ENCODE peak calls at places on chromosome 3, in four cellular contexts. One of them, this sample, is unnamed.

GRCh38 chr3:182018361-182018760 is 306.6 kb downstream of the SOX2 start:
- DNase-seq in heart right ventricle: no peak
- DNase-seq in GM10248: no peak
- DNase-seq in cardiac muscle cell: no peak
- DNase-seq in this sample: no peak

GRCh38 chr3:187685948-187686347 is 15.8 kb upstream of the SST start:
- DNase-seq in heart right ventricle: no peak
- DNase-seq in GM10248: no peak
- DNase-seq in cardiac muscle cell: no peak
- DNase-seq in this sample: no peak

GRCh38 chr3:154616298-154616697 is 186.3 kb upstream of the GPR149 start:
- DNase-seq in heart right ventricle: no peak
- DNase-seq in GM10248: no peak
- DNase-seq in cardiac muscle cell: no peak
- DNase-seq in this sample: no peak

GRCh38 chr3:27105904-27106303 is 263.3 kb downstream of the NEK10 start:
- DNase-seq in heart right ventricle: no peak
- DNase-seq in GM10248: no peak
- DNase-seq in cardiac muscle cell: no peak
- DNase-seq in this sample: no peak

GRCh38 chr3:133815386-133815785 is 9.8 kb downstream of the SRPRB start:
- DNase-seq in heart right ventricle: no peak
- DNase-seq in GM10248: no peak
- DNase-seq in cardiac muscle cell: no peak
- DNase-seq in this sample: no peak

GRCh38 chr3:64475037-64475436 is 212.8 kb downstream of the ADAMTS9 start:
- DNase-seq in heart right ventricle: no peak
- DNase-seq in GM10248: no peak
- DNase-seq in cardiac muscle cell: no peak
- DNase-seq in this sample: no peak

GRCh38 chr3:135918600-135918999 is 46.9 kb upstream of the PPP2R3A start:
- DNase-seq in heart right ventricle: no peak
- DNase-seq in GM10248: no peak
- DNase-seq in cardiac muscle cell: peak
- DNase-seq in this sample: no peak

GRCh38 chr3:127420355-127420655 is 132.5 kb upstream of the PRR20G start:
- DNase-seq in heart right ventricle: no peak
- DNase-seq in GM10248: no peak
- DNase-seq in cardiac muscle cell: no peak
- DNase-seq in this sample: no peak

GRCh38 chr3:137845161-137845560 is 81.0 kb downstream of the SOX14 start:
- DNase-seq in heart right ventricle: no peak
- DNase-seq in GM10248: no peak
- DNase-seq in cardiac muscle cell: no peak
- DNase-seq in this sample: no peak

GRCh38 chr3:45153658-45154437 is 7.7 kb upstream of the CDCP1 start:
- DNase-seq in heart right ventricle: no peak
- DNase-seq in GM10248: no peak
- DNase-seq in cardiac muscle cell: peak
- DNase-seq in this sample: no peak

GRCh38 chr3:11913316-11913715 is 66.6 kb upstream of the TAMM41 start:
- DNase-seq in heart right ventricle: no peak
- DNase-seq in GM10248: no peak
- DNase-seq in cardiac muscle cell: no peak
- DNase-seq in this sample: no peak

GRCh38 chr3:127754411-127755304 is 67.7 kb downstream of the MGLL start:
- DNase-seq in heart right ventricle: no peak
- DNase-seq in GM10248: peak
- DNase-seq in cardiac muscle cell: no peak
- DNase-seq in this sample: peak

GRCh38 chr3:38168151-38168987 is 3.0 kb downstream of the OXSR1 start:
- DNase-seq in heart right ventricle: no peak
- DNase-seq in GM10248: no peak
- DNase-seq in cardiac muscle cell: peak
- DNase-seq in this sample: no peak

GRCh38 chr3:144636833-144637232 is 665.2 kb downstream of the DIPK2A start:
- DNase-seq in heart right ventricle: no peak
- DNase-seq in GM10248: no peak
- DNase-seq in cardiac muscle cell: peak
- DNase-seq in this sample: no peak

GRCh38 chr3:54659347-54659746 is 268.5 kb downstream of the LRTM1 start:
- DNase-seq in heart right ventricle: no peak
- DNase-seq in GM10248: no peak
- DNase-seq in cardiac muscle cell: no peak
- DNase-seq in this sample: no peak

GRCh38 chr3:41370307-41370706 is 171.0 kb downstream of the CTNNB1 start:
- DNase-seq in heart right ventricle: no peak
- DNase-seq in GM10248: no peak
- DNase-seq in cardiac muscle cell: no peak
- DNase-seq in this sample: no peak

GRCh38 chr3:138180375-138181029 is 5.8 kb upstream of the DBR1 start:
- DNase-seq in heart right ventricle: no peak
- DNase-seq in GM10248: peak
- DNase-seq in cardiac muscle cell: peak
- DNase-seq in this sample: peak

GRCh38 chr3:43865376-43865775 is 174.6 kb downstream of the ABHD5 start:
- DNase-seq in heart right ventricle: no peak
- DNase-seq in GM10248: no peak
- DNase-seq in cardiac muscle cell: no peak
- DNase-seq in this sample: no peak

GRCh38 chr3:127566801-127567200 is 23.7 kb downstream of the TPRA1 start:
- DNase-seq in heart right ventricle: no peak
- DNase-seq in GM10248: no peak
- DNase-seq in cardiac muscle cell: no peak
- DNase-seq in this sample: no peak

GRCh38 chr3:61668317-61668864 is 107.0 kb downstream of the PTPRG start:
- DNase-seq in heart right ventricle: no peak
- DNase-seq in GM10248: peak
- DNase-seq in cardiac muscle cell: no peak
- DNase-seq in this sample: peak

GRCh38 chr3:32586361-32586760 is 15.7 kb upstream of the DYNC1LI1 start:
- DNase-seq in heart right ventricle: no peak
- DNase-seq in GM10248: no peak
- DNase-seq in cardiac muscle cell: no peak
- DNase-seq in this sample: no peak

GRCh38 chr3:5231536-5231935 is 44.0 kb downstream of the EDEM1 start:
- DNase-seq in heart right ventricle: no peak
- DNase-seq in GM10248: no peak
- DNase-seq in cardiac muscle cell: no peak
- DNase-seq in this sample: no peak

GRCh38 chr3:69558912-69559311 is 173.0 kb upstream of the FRMD4B start:
- DNase-seq in heart right ventricle: peak
- DNase-seq in GM10248: no peak
- DNase-seq in cardiac muscle cell: peak
- DNase-seq in this sample: no peak

GRCh38 chr3:33318709-33319380 is 41.6 kb downstream of the FBXL2 start:
- DNase-seq in heart right ventricle: no peak
- DNase-seq in GM10248: no peak
- DNase-seq in cardiac muscle cell: no peak
- DNase-seq in this sample: no peak

GRCh38 chr3:117887031-117887430 is 1147.6 kb downstream of the IGSF11 start:
- DNase-seq in heart right ventricle: no peak
- DNase-seq in GM10248: no peak
- DNase-seq in cardiac muscle cell: no peak
- DNase-seq in this sample: no peak

GRCh38 chr3:126358816-126359181 is 1.6 kb upstream of the KLF15 start:
- DNase-seq in heart right ventricle: no peak
- DNase-seq in GM10248: no peak
- DNase-seq in cardiac muscle cell: no peak
- DNase-seq in this sample: no peak

GRCh38 chr3:73530030-73530411 is 94.7 kb downstream of the PDZRN3 start:
- DNase-seq in heart right ventricle: no peak
- DNase-seq in GM10248: no peak
- DNase-seq in cardiac muscle cell: peak
- DNase-seq in this sample: no peak

GRCh38 chr3:33886015-33886414 is 87.6 kb downstream of the PDCD6IP start:
- DNase-seq in heart right ventricle: no peak
- DNase-seq in GM10248: no peak
- DNase-seq in cardiac muscle cell: no peak
- DNase-seq in this sample: no peak

GRCh38 chr3:177035678-177036077 is 161.6 kb downstream of the TBL1XR1 start:
- DNase-seq in heart right ventricle: no peak
- DNase-seq in GM10248: no peak
- DNase-seq in cardiac muscle cell: no peak
- DNase-seq in this sample: no peak

GRCh38 chr3:56110886-56111285 is 357.4 kb downstream of the ERC2 start:
- DNase-seq in heart right ventricle: no peak
- DNase-seq in GM10248: no peak
- DNase-seq in cardiac muscle cell: no peak
- DNase-seq in this sample: no peak

GRCh38 chr3:15287565-15288330 is 44.6 kb downstream of the SH3BP5 start:
- DNase-seq in heart right ventricle: peak
- DNase-seq in GM10248: no peak
- DNase-seq in cardiac muscle cell: peak
- DNase-seq in this sample: no peak

GRCh38 chr3:114380233-114380645 is 86.4 kb downstream of the TIGIT start:
- DNase-seq in heart right ventricle: peak
- DNase-seq in GM10248: no peak
- DNase-seq in cardiac muscle cell: peak
- DNase-seq in this sample: no peak

GRCh38 chr3:141644931-141645330 is 93.2 kb upstream of the RNF7 start:
- DNase-seq in heart right ventricle: peak
- DNase-seq in GM10248: peak
- DNase-seq in cardiac muscle cell: peak
- DNase-seq in this sample: peak

DNA sequence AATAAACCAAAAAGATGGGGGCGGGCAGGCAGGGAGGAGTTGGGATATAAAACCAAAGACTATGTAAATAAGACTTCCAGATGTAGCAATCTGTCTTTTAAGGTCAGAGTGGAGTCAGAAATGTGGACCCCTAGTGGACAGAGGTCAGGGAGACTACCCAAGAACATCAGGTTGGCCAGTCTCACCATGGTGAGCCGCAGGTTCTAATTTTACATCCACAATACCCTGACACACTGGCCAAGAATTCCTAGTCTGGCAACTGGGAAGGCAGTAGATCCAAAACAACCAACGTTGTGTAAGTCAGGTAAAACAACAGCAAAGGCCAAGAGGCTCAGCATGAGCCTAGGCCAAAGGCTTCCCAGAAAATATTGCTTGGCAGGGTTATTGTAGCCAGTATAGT is 203.4 kb downstream of the FOXP1 start:
- DNase-seq in heart right ventricle: peak
- DNase-seq in GM10248: no peak
- DNase-seq in cardiac muscle cell: no peak
- DNase-seq in this sample: no peak
- TF ChIP-seq CTCF in heart right ventricle: peak
- TF ChIP-seq CTCF in GM10248: no peak
- TF ChIP-seq CTCF in cardiac muscle cell: no peak
- TF ChIP-seq CTCF in this sample: no peak

DNA sequence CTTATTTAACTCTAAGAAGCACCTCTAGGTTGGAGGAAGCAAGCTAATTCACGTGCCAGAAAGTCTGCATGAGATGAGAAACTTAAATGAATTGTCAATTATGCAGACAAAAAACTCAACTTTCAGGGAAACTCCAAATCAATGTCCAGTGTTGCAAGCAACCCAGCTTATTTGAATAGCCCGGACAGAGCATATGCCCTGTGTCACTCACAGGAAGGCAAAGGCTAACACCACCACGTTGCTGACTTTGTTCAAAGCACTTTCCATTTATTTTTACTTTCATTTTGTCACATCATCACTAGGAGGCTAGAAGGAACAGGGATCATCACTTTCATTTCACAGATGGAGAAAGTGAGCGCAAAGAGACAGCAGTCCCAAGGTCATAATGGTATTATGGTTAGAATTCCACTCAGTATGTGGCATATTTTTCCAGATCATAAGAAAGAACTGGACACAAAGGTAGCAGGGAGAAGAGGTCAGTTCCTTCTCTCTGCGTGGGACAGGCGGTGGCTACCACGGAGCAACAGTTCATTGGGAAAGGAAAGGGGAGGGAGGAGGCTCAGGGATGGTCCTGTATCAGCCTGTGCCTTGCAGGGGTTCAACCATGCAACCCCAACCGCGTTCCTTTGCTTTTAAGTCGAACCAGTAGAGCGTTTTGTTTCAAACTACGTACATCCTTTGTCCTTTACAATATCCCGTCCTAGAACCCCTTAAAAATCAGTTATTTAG is 1.2 kb downstream of the HEG1 start:
- DNase-seq in heart right ventricle: no peak
- DNase-seq in GM10248: peak
- DNase-seq in cardiac muscle cell: peak
- DNase-seq in this sample: peak
- TF ChIP-seq CTCF in heart right ventricle: no peak
- TF ChIP-seq CTCF in GM10248: no peak
- TF ChIP-seq CTCF in cardiac muscle cell: no peak
- TF ChIP-seq CTCF in this sample: no peak

DNA sequence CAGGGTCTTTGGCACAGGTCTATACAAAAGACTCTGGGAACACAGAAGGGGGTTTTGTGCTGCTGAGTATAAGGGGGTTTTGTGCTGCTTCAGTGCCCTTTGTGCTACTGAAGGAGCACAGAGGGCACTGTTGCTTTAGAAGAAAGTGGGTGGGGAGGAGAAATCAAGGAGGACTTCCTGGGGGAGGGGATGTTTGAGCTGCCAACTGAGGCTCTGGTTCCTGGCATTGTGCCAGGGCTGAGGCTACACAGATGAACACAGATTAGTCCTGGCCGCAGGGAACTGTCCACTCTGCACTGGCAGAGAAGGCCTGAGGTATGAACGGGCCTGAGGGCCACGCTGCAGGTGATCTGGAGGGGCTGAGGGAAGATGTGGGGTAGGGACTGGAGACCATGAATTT is 32.2 kb upstream of the SEC13 start:
- DNase-seq in heart right ventricle: no peak
- DNase-seq in GM10248: no peak
- DNase-seq in cardiac muscle cell: no peak
- DNase-seq in this sample: no peak
- TF ChIP-seq CTCF in heart right ventricle: no peak
- TF ChIP-seq CTCF in GM10248: no peak
- TF ChIP-seq CTCF in cardiac muscle cell: no peak
- TF ChIP-seq CTCF in this sample: no peak

GRCh38 chr3:31533169-31533870 is 595 bp downstream of the STT3B start:
- DNase-seq in heart right ventricle: peak
- DNase-seq in GM10248: peak
- DNase-seq in cardiac muscle cell: peak
- DNase-seq in this sample: peak
- TF ChIP-seq CTCF in heart right ventricle: peak
- TF ChIP-seq CTCF in GM10248: peak
- TF ChIP-seq CTCF in cardiac muscle cell: peak
- TF ChIP-seq CTCF in this sample: no peak